ENCODE peak calls at places on chromosomes 16 and 17, in ten cellular contexts. A is GM13976; V is CD4-positive, alpha-beta T cell; Y is GM20000; C is foreskin fibroblast; H is BJ; O is AG04449; F is left ventricle myocardium inferior; U is cardiac muscle cell; T is glutamatergic neuron. N is an unnamed sample.

GRCh38 chr17:17745476-17746455 is 64.5 kb downstream of the RAI1 start:
- DNase-seq in A (no peak), V (no peak), Y (no peak), C (no peak), H (no peak), O (no peak), F (no peak), U (no peak), T (no peak), N (no peak)

GRCh38 chr17:48547839-48548686 is 3.2 kb upstream of the HOXB2 start:
- DNase-seq in A (no peak), V (no peak), Y (no peak), C (no peak), H (no peak), O (no peak), F (no peak), U (peak), T (no peak), N (no peak)

GRCh38 chr17:6639651-6640535 is 618 bp downstream of the KIAA0753 start:
- DNase-seq in A (no peak), V (no peak), Y (peak), C (no peak), H (no peak), O (no peak), F (no peak), U (peak), T (peak), N (no peak)

GRCh38 chr17:44367626-44368025 is 4.0 kb upstream of the FAM171A2 start:
- DNase-seq in A (no peak), V (no peak), Y (no peak), C (no peak), H (no peak), O (no peak), F (no peak), U (no peak), T (no peak), N (no peak)

GRCh38 chr17:28327709-28328108 is 7.6 kb downstream of the IFT20 start:
- DNase-seq in A (no peak), V (no peak), Y (no peak), C (no peak), H (no peak), O (no peak), F (no peak), U (no peak), T (no peak), N (no peak)

GRCh38 chr16:64440421-64440831 is 681.4 kb downstream of the CDH11 start:
- DNase-seq in A (no peak), V (no peak), Y (no peak), C (peak), H (peak), O (peak), F (no peak), U (peak), T (no peak), N (no peak)

GRCh38 chr16:4683255-4684029 is 9.9 kb upstream of the NUDT16L1 start:
- DNase-seq in A (no peak), V (no peak), Y (no peak), C (no peak), H (no peak), O (no peak), F (no peak), U (no peak), T (no peak), N (no peak)

GRCh38 chr16:28531777-28532744 is 6.7 kb downstream of the NUPR1 start:
- DNase-seq in A (no peak), V (no peak), Y (no peak), C (no peak), H (no peak), O (no peak), F (peak), U (peak), T (no peak), N (no peak)

GRCh38 chr16:72172105-72173034 is at the start of gene PMFBP1:
- DNase-seq in A (peak), V (no peak), Y (peak), C (peak), H (peak), O (peak), F (no peak), U (peak), T (no peak), N (no peak)

GRCh38 chr17:199806-200603 is 18.6 kb upstream of the DOC2B start:
- DNase-seq in A (no peak), V (no peak), Y (no peak), C (no peak), H (no peak), O (no peak), F (no peak), U (no peak), T (no peak), N (no peak)

GRCh38 chr17:1638171-1638583 is 7.4 kb downstream of the SCARF1 start:
- DNase-seq in A (no peak), V (no peak), Y (no peak), C (no peak), H (no peak), O (no peak), F (no peak), U (no peak), T (no peak), N (no peak)

GRCh38 chr17:48770954-48771353 is 42.4 kb upstream of the HOXB13 start:
- DNase-seq in A (no peak), V (no peak), Y (no peak), C (no peak), H (no peak), O (no peak), F (no peak), U (no peak), T (no peak), N (no peak)

GRCh38 chr17:55672585-55673501 is 49.8 kb downstream of the TMEM100 start:
- DNase-seq in A (no peak), V (no peak), Y (no peak), C (peak), H (no peak), O (no peak), F (no peak), U (peak), T (no peak), N (no peak)

GRCh38 chr17:65593870-65594584 is 32.6 kb upstream of the AXIN2 start:
- DNase-seq in A (no peak), V (no peak), Y (no peak), C (peak), H (no peak), O (no peak), F (no peak), U (peak), T (no peak), N (no peak)

GRCh38 chr17:60887607-60888028 is 210.0 kb downstream of the BCAS3 start:
- DNase-seq in A (no peak), V (no peak), Y (no peak), C (no peak), H (no peak), O (no peak), F (no peak), U (no peak), T (no peak), N (no peak)

GRCh38 chr17:40495140-40495539 is 6.3 kb downstream of the TNS4 start:
- DNase-seq in A (no peak), V (no peak), Y (no peak), C (no peak), H (no peak), O (no peak), F (no peak), U (no peak), T (no peak), N (no peak)

GRCh38 chr17:78680436-78680835 is 101.6 kb downstream of the CYTH1 start:
- DNase-seq in A (no peak), V (no peak), Y (no peak), C (no peak), H (no peak), O (no peak), F (no peak), U (peak), T (no peak), N (no peak)

GRCh38 chr16:79628501-79628975 is 28.0 kb upstream of the MAF start:
- DNase-seq in A (peak), V (no peak), Y (no peak), C (no peak), H (no peak), O (no peak), F (no peak), U (peak), T (no peak), N (no peak)

GRCh38 chr17:38559025-38559879 is 46.5 kb downstream of the SRCIN1 start:
- DNase-seq in A (peak), V (peak), Y (peak), C (peak), H (no peak), O (no peak), F (peak), U (peak), T (peak), N (peak)
- TF ChIP-seq CTCF in A (peak), V (peak), Y (no peak), C (no peak), H (no peak), O (no peak), F (no peak), U (no peak), T (peak), N (peak)

DNA sequence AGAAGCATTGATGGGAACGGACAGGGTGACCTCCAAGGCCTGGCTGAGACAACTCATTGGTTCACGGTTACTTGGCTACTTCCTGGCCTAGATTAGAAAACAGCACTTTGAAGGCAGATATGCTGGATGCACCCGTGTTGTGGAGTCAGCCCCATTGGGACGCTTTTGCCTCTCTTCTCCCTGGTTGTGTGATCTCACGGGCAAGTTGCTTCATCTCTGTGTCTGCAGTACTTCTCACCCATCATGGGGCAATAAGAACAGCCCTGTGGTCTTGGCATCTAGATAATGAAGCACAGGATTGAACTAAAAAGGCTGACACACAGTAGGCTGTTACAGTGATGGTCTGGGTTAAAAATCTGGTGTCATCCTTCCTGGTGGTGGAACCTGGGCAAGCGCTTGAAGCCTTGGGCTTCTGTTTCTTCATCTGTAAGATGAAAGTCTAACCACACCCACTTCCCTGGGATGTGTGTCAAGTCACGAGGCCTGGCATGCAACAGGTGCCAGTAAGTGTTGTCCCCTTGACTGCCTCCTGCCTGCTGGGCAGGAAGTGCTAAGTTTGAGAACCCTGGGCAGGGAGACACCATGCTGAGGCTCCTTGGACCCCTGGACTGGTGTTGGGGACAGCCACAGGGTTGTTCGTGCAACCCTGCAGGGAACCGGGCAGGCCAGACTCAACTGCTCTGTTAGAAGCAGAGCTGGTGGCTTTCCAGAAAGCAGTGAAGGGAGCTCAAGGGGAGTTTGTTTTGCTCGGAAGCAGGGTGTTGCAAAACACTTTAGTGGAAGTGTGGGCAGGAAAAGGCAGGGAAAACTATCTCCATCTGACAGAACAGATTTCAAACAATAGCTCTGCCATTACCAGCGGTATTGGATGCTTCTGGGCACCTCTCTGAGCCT is 6.0 kb upstream of the MAP2K3 start:
- DNase-seq in A (no peak), V (no peak), Y (no peak), C (no peak), H (no peak), O (no peak), F (peak), U (peak), T (no peak), N (no peak)
- TF ChIP-seq CTCF in A (no peak), V (no peak), Y (no peak), C (no peak), H (no peak), O (no peak), F (no peak), U (no peak), T (no peak), N (no peak)

GRCh38 chr16:69848635-69849545 is 86.8 kb downstream of the WWP2 start:
- DNase-seq in A (no peak), V (no peak), Y (no peak), C (peak), H (peak), O (peak), F (peak), U (peak), T (no peak), N (no peak)
- TF ChIP-seq CTCF in A (no peak), V (no peak), Y (no peak), C (no peak), H (peak), O (peak), F (peak), U (peak), T (no peak), N (no peak)

DNA sequence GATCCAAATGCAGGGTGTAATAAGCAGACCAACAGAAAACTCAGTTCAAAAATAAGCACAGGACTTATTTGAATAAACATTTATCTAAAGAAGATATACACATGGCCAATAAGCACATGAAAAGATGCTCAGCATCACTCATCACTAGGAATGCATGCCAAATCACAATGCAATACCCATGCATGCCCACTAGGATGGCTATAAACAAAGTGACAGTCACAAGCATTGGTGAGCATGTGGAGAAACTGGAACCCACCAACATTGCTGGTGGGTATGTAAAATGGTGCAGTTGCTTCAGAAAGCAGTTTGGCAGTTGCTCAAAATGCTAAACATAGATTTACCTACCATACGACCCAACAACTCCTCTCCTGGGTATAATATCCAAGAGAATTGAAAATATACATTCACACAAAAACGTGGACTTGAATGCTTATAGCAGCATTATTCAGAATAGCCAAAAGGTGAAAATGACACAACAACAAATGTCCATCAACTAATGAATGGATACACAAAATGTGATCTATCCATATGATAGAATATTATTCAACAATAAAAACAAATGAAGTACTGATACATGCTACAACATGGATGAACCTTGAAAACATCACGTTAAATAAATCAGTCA is 20.1 kb downstream of the UBE2O start:
- DNase-seq in A (no peak), V (no peak), Y (no peak), C (no peak), H (no peak), O (no peak), F (no peak), U (no peak), T (no peak), N (no peak)
- TF ChIP-seq CTCF in A (no peak), V (peak), Y (no peak), C (peak), H (peak), O (peak), F (peak), U (peak), T (peak), N (peak)

GRCh38 chr17:73165616-73166404 is 1.0 kb downstream of the SSTR2 start:
- DNase-seq in A (peak), V (no peak), Y (peak), C (peak), H (no peak), O (no peak), F (no peak), U (no peak), T (peak), N (no peak)
- TF ChIP-seq CTCF in A (no peak), V (no peak), Y (no peak), C (no peak), H (no peak), O (no peak), F (no peak), U (no peak), T (no peak), N (no peak)

GRCh38 chr16:13864689-13865088 is 55.3 kb upstream of the ERCC4 start:
- DNase-seq in A (no peak), V (no peak), Y (no peak), C (no peak), H (no peak), O (no peak), F (no peak), U (no peak), T (no peak), N (no peak)
- TF ChIP-seq CTCF in A (no peak), V (no peak), Y (no peak), C (no peak), H (no peak), O (no peak), F (no peak), U (no peak), T (no peak), N (no peak)

DNA sequence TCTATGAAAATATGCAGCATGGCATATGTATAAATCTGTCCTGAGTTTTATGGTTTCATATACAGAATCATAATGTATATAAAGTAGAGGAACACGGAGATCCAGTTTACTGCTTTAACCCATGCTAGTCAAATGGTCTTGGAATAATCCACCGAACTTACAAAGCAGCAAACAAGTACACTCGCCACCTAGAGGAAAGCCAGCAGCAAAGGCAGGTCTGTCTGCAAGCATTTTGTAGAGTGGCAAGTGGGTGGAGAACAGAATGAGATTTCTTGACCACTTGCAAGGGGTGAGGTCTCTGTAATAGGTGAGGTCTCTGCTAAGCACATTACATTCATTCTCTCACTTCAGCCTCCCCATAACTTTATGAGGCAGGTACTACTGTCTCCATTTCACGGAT is 308.3 kb downstream of the CA10 start:
- DNase-seq in A (no peak), V (no peak), Y (no peak), C (no peak), H (no peak), O (no peak), F (no peak), U (no peak), T (no peak), N (no peak)
- TF ChIP-seq CTCF in A (no peak), V (no peak), Y (no peak), C (no peak), H (no peak), O (no peak), F (no peak), U (no peak), T (no peak), N (peak)

DNA sequence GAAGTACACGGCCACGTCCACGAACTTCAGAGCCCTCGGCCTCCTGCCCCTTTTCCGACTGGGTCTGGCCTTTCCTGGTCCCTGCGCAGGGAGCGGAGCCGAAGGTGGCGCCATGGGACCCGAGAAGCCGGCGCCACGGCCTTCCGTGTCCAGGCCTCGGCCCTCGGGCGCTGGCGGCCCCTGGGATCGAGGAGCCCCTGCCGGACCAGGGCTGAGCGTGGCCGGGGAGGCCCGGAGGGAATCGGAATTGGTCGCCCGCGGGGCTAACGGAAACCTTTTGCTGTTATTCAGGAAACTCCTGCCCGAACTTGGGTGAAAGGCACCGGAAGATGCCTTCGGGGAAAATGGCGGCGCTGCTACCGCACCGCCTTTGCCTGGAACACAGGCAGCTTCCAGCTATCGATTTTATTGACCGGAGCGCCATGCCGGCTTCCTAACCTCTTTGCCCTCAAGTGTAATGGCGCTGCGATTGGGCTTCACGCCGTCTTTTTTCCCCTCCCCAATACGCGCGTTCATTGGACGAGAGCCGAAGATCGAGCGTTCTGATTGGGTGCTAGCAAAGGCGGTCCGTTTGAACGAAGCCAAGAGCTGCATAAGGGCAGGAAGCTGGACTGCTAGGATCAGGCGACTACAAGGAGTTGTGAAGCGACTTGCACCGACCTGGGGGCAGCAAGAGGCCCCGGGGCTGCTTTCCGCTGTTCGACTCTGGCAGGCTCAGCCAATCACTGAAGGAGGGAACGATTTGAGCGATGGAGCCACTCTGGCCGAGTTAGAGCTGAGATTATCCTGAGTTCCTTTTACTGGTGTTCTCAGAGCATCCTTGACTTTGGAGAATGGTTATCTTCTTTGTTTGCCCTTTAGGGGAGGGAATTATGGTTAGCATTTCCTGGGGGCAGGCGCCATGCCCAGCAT is at the start of gene ZNF689:
- DNase-seq in A (peak), V (peak), Y (peak), C (peak), H (peak), O (peak), F (peak), U (peak), T (peak), N (peak)
- TF ChIP-seq CTCF in A (no peak), V (no peak), Y (no peak), C (no peak), H (no peak), O (no peak), F (no peak), U (no peak), T (no peak), N (peak)

DNA sequence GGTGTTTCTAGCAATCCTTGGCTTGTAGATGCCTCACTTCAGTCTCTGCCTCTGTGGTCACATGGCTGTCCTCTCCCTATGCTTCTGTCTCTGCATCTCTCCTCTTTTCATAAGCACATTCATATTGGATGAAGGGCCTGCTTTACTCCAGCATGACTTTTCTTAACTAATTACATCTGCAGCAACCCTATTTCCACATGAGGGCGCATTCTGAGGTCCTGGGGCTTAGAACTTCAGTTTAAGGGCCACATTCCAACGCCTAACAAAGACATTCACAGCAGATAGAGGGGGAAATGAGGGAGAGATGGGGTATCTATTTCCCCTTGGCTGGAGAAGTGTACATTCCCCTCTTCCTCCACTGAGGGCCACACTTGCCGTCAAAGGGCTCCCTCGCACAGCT is 489.1 kb upstream of the SALL1 start:
- DNase-seq in A (no peak), V (no peak), Y (no peak), C (no peak), H (no peak), O (no peak), F (no peak), U (no peak), T (no peak), N (no peak)
- TF ChIP-seq CTCF in A (no peak), V (no peak), Y (no peak), C (no peak), H (no peak), O (no peak), F (no peak), U (no peak), T (no peak), N (no peak)